ENCODE peak calls at places on chromosomes 5 and 9, in five cellular contexts. N, K, U, R and I are unnamed samples.

GRCh38 chr5:31192442-31192841 is 1.0 kb upstream of the CDH6 start:
- DNase-seq in N (no peak), U (no peak), R (no peak), K (peak), I (no peak)

GRCh38 chr9:128771094-128771721 is 519 bp downstream of the ZER1 start:
- DNase-seq in K (peak), U (peak), N (peak), R (no peak), I (no peak)

GRCh38 chr5:178331491-178331981 is 98.9 kb upstream of the PHYKPL start:
- DNase-seq in K (peak), R (no peak), U (no peak), N (no peak), I (peak)

GRCh38 chr5:120017523-120017922 is 388.2 kb downstream of the FAM170A start:
- DNase-seq in N (no peak), R (no peak), K (peak), U (no peak), I (no peak)

GRCh38 chr9:36897476-36897875 is 136.6 kb downstream of the PAX5 start:
- DNase-seq in K (no peak), U (no peak), R (no peak), N (no peak), I (no peak)

GRCh38 chr9:71721786-71722295 is 46.5 kb downstream of the CEMIP2 start:
- DNase-seq in K (no peak), U (no peak), R (no peak), N (no peak), I (no peak)

GRCh38 chr9:90893706-90894105 is 92.1 kb downstream of the SYK start:
- DNase-seq in K (no peak), U (no peak), R (no peak), N (no peak), I (no peak)

GRCh38 chr5:38509185-38509584 is 47.3 kb downstream of the LIFR start:
- DNase-seq in U (no peak), R (no peak), N (no peak), K (peak), I (no peak)

GRCh38 chr5:88734191-88734640 is 148.8 kb downstream of the MEF2C start:
- DNase-seq in N (peak), K (no peak), R (peak), U (peak), I (no peak)

GRCh38 chr5:7377761-7378160 is 18.2 kb upstream of the ADCY2 start:
- DNase-seq in N (no peak), R (no peak), U (no peak), K (no peak), I (no peak)

GRCh38 chr9:99076483-99077171 is 28.3 kb upstream of the TGFBR1 start:
- DNase-seq in U (peak), R (no peak), N (peak), K (no peak), I (no peak)

GRCh38 chr5:159582756-159583523 is 252.7 kb upstream of the IL12B start:
- DNase-seq in K (no peak), U (no peak), N (no peak), R (no peak), I (no peak)

GRCh38 chr5:95861221-95861857 is 38.8 kb upstream of the GLRX start:
- DNase-seq in U (peak), K (peak), N (peak), R (peak), I (peak)

GRCh38 chr9:135554718-135555117 is 6.8 kb upstream of the PAEP start:
- DNase-seq in N (no peak), R (no peak), K (no peak), U (no peak), I (no peak)

GRCh38 chr5:100903036-100903887 is at the start of gene ST8SIA4:
- DNase-seq in U (peak), N (peak), R (no peak), K (peak), I (peak)

GRCh38 chr9:105911104-105911911 is 217.0 kb downstream of the TMEM38B start:
- DNase-seq in N (no peak), R (no peak), U (no peak), K (no peak), I (no peak)

GRCh38 chr9:4985376-4986266 is 549 bp downstream of the JAK2 start:
- DNase-seq in U (peak), K (peak), N (peak), R (peak), I (peak)

GRCh38 chr5:57653636-57654290 is 171.2 kb upstream of the ACTBL2 start:
- DNase-seq in R (no peak), K (no peak), N (no peak), U (no peak), I (no peak)

GRCh38 chr5:105504-106080 is 13.6 kb downstream of the PLEKHG4B start:
- DNase-seq in R (no peak), N (no peak), U (no peak), K (no peak), I (no peak)